ENCODE peak calls at places on chromosomes 13 and 19, in eight cellular contexts. J is PC-3; H is stimulated activated CD8-positive, alpha-beta memory T cell treated with anti-CD3 and anti-CD28 coated beads, Interleukin-2, amount 100 ng/mL, for 1 hour; V is NCI-H774; G is fibroblast of the aortic adventitia; W is fibroblast of lung; C is myocyte; K is ACHN. B is an unnamed sample.

GRCh38 chr19:7879102-7879770 is 5.0 kb upstream of the PRR36 start:
- DNase-seq in C (no peak), J (no peak), V (no peak), H (no peak), K (no peak), G (no peak), W (no peak), B (no peak)

GRCh38 chr19:29549105-29550070 is 23.6 kb downstream of the VSTM2B start:
- DNase-seq in V (no peak), J (no peak), G (no peak), K (no peak), C (no peak), W (no peak), H (no peak), B (no peak)

GRCh38 chr19:3671680-3672574 is 28.3 kb downstream of the PIP5K1C start:
- DNase-seq in G (peak), J (no peak), V (no peak), K (no peak), H (no peak), W (peak), C (no peak), B (no peak)

GRCh38 chr19:3227054-3227626 is 2.7 kb downstream of the CELF5 start:
- DNase-seq in W (no peak), H (no peak), C (no peak), G (no peak), K (no peak), J (no peak), V (no peak), B (no peak)

GRCh38 chr19:39518458-39518857 is 3.5 kb downstream of the SELENOV start:
- DNase-seq in G (no peak), W (no peak), K (no peak), V (no peak), C (no peak), J (no peak), H (no peak), B (peak)

GRCh38 chr19:37987356-37988332 is 80.6 kb downstream of the SIPA1L3 start:
- DNase-seq in W (no peak), C (no peak), J (no peak), K (no peak), V (no peak), G (no peak), H (no peak), B (no peak)

GRCh38 chr13:59531571-59532091 is 632.1 kb downstream of the DIAPH3 start:
- DNase-seq in H (no peak), W (peak), C (peak), G (peak), J (peak), K (peak), V (peak), B (peak)

GRCh38 chr19:10565567-10566407 is at the start of gene KRI1:
- DNase-seq in V (peak), C (peak), W (peak), G (peak), K (peak), H (peak), J (peak), B (peak)

GRCh38 chr19:29667941-29668340 is 2.7 kb downstream of the PLEKHF1 start:
- DNase-seq in W (no peak), G (no peak), K (no peak), H (no peak), V (no peak), J (no peak), C (no peak), B (no peak)

B was measured in DMS153.